ENCODE peak calls at places on chromosomes 5 and 9, in four cellular contexts. V, W, I and O are unnamed samples.

GRCh38 chr9:398085-398484 is 183.4 kb downstream of the DOCK8 start:
- DNase-seq in V (no peak), W (no peak), I (no peak), O (no peak)

GRCh38 chr5:157481255-157481654 is 21.2 kb downstream of the NIPAL4 start:
- DNase-seq in V (no peak), W (no peak), I (no peak), O (no peak)

GRCh38 chr5:40446910-40447309 is 232.8 kb upstream of the PTGER4 start:
- DNase-seq in V (peak), W (no peak), I (no peak), O (no peak)

GRCh38 chr9:118170032-118170955 is 466.1 kb downstream of the TLR4 start:
- DNase-seq in V (peak), W (no peak), I (peak), O (peak)

GRCh38 chr5:59798862-59799667 is 94.5 kb downstream of the PDE4D start:
- DNase-seq in V (no peak), W (peak), I (no peak), O (no peak)

GRCh38 chr5:92641031-92641962 is 939.7 kb downstream of the NR2F1-AS1 start:
- DNase-seq in V (peak), W (no peak), I (no peak), O (no peak)

GRCh38 chr9:81174023-81174422 is 515.3 kb downstream of the TLE1 start:
- DNase-seq in V (peak), W (no peak), I (no peak), O (no peak)

GRCh38 chr9:78296208-78296892 is 575 bp upstream of the PSAT1 start:
- DNase-seq in V (peak), W (no peak), I (peak), O (no peak)

GRCh38 chr9:87655731-87656130 is 70.2 kb upstream of the CTSL start:
- DNase-seq in V (no peak), W (no peak), I (no peak), O (no peak)

GRCh38 chr9:128818839-128819715 is 777 bp downstream of the ENDOG start:
- DNase-seq in V (no peak), W (no peak), I (peak), O (no peak)

GRCh38 chr5:76818844-76819831 is at the start of gene F2RL1:
- DNase-seq in V (peak), W (no peak), I (peak), O (peak)

GRCh38 chr9:75238311-75238976 is 150.1 kb downstream of the OSTF1 start:
- DNase-seq in V (peak), W (peak), I (peak), O (peak)

GRCh38 chr5:83895860-83896259 is 175.2 kb upstream of the HAPLN1 start:
- DNase-seq in V (no peak), W (no peak), I (no peak), O (no peak)

GRCh38 chr9:73131376-73131775 is 20.3 kb upstream of the ANXA1 start:
- DNase-seq in V (no peak), W (no peak), I (no peak), O (no peak)

GRCh38 chr9:21782207-21782606 is 20.2 kb upstream of the MTAP start:
- DNase-seq in V (no peak), W (no peak), I (no peak), O (no peak)

GRCh38 chr5:14665110-14665822 is 748 bp downstream of the OTULIN start:
- DNase-seq in V (peak), W (no peak), I (no peak), O (peak)

GRCh38 chr5:19802686-19803085 is 185.3 kb downstream of the CDH18 start:
- DNase-seq in V (no peak), W (no peak), I (no peak), O (no peak)

GRCh38 chr5:15502208-15502607 is 2.2 kb downstream of the FBXL7 start:
- DNase-seq in V (no peak), W (no peak), I (no peak), O (no peak)

GRCh38 chr9:130429407-130429806 is 15.4 kb upstream of the ASS1 start:
- DNase-seq in V (no peak), W (no peak), I (no peak), O (no peak)

GRCh38 chr5:67015577-67016290 is 180.9 kb downstream of the CD180 start:
- DNase-seq in V (no peak), W (no peak), I (no peak), O (peak)

GRCh38 chr9:15249042-15249818 is 57.8 kb downstream of the TTC39B start:
- DNase-seq in V (no peak), W (no peak), I (no peak), O (no peak)

GRCh38 chr9:134243778-134244467 is 79.6 kb upstream of the RNU6ATAC start:
- DNase-seq in V (no peak), W (peak), I (no peak), O (no peak)

GRCh38 chr9:81671880-81672280 is 17.5 kb downstream of the TLE1 start:
- DNase-seq in V (no peak), W (no peak), I (no peak), O (no peak)

DNA sequence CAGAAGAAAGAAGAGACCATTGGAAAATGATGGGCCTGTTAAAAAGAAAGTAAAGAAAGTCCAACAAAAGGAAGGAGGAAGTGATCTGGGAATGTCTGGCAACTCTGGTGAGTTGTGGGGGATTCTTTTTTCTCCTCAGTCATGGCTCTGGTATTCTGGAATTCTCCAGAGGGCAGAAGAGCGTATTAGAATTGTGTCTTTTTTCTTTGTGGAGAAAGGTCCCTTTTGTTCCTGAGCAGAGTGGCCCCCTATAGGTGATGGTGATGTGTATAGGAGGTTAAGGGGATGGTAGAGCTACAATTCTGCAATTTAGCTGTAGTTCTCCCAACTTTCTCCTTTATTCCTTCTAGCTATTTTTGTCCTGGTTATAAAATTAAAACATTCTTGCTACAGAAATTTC is 1.6 kb upstream of the DHFR start:
- DNase-seq in V (peak), W (no peak), I (no peak), O (peak)
- TF ChIP-seq CTCF in V (peak), W (peak), I (no peak), O (peak)

DNA sequence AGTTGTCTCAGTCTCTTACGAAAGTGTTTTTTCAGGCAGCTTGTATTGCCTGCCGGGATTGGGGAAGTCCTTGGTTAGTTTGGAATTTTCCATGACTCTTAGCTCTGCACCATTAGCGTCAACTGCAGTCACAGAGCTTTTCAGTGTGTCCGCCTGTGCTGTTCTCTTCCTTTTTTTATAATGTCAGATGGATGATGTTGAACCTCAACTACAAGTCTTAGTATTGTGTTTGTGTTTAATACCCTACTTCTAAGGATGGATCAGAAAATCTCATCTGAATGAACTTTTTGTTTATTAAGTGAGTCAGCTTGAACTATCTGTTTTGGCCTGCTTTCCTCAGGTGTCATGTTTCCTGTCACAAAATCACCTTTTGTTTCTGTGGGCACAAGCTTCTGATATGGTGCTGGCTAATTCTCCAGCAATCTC is 33.1 kb downstream of the ATP6V0E1 start:
- DNase-seq in V (peak), W (no peak), I (no peak), O (no peak)
- TF ChIP-seq BRCA1 in V (no peak), W (no peak), I (no peak), O (no peak)

GRCh38 chr5:160266752-160267345 is 37.5 kb downstream of the FABP6 start:
- DNase-seq in V (peak), W (no peak), I (peak), O (peak)
- TF ChIP-seq CTCF in V (no peak), W (no peak), I (peak), O (peak)

GRCh38 chr5:37615184-37615583 is 224.7 kb downstream of the GDNF start:
- DNase-seq in V (no peak), W (no peak), I (no peak), O (no peak)

GRCh38 chr5:37619353-37619752 is 220.5 kb downstream of the GDNF start:
- DNase-seq in V (no peak), W (no peak), I (no peak), O (no peak)
- TF ChIP-seq BRCA1 in V (no peak), W (no peak), I (no peak), O (no peak)